ENCODE peak calls at places on chromosomes 2 and 18, in four cellular contexts. T is lower leg skin; V is NCI-H1417 treated with DMSO at 0.1 percent for 48 hours; Z is activated CD8-positive, alpha-beta T cell treated with anti-CD3 and anti-CD28 coated beads for 36 hours. X is an unnamed sample.

GRCh38 chr2:69549421-69549820 is 94.1 kb downstream of the AAK1 start:
- DNase-seq in T (no peak), V (no peak), Z (no peak), X (no peak)

GRCh38 chr2:136230471-136230870 is 112.5 kb upstream of the CXCR4 start:
- DNase-seq in T (no peak), V (no peak), Z (no peak), X (no peak)

GRCh38 chr18:25102657-25103056 is 249.3 kb downstream of the ZNF521 start:
- DNase-seq in T (no peak), V (no peak), Z (no peak), X (no peak)

GRCh38 chr2:231452799-231453508 is 11.3 kb downstream of the NCL start:
- DNase-seq in T (no peak), V (no peak), Z (peak), X (no peak)

GRCh38 chr2:28507806-28508764 is 12.2 kb downstream of the PLB1 start:
- DNase-seq in T (peak), V (no peak), Z (peak), X (no peak)

GRCh38 chr2:86017901-86018896 is 87.5 kb downstream of the POLR1A start:
- DNase-seq in T (no peak), V (no peak), Z (no peak), X (no peak)

GRCh38 chr2:238551091-238551490 is 124.4 kb downstream of the ASB1 start:
- DNase-seq in T (no peak), V (no peak), Z (no peak), X (no peak)

GRCh38 chr2:227625420-227625819 is 8.1 kb downstream of the SCYGR4 start:
- DNase-seq in T (no peak), V (no peak), Z (no peak), X (no peak)

GRCh38 chr2:145066795-145067194 is 546.9 kb upstream of the ZEB2 start:
- DNase-seq in T (peak), V (no peak), Z (no peak), X (no peak)

GRCh38 chr18:56083097-56083865 is 495.3 kb upstream of the TCF4 start:
- DNase-seq in T (no peak), V (no peak), Z (no peak), X (no peak)

GRCh38 chr2:109528811-109529501 is 84.8 kb downstream of the SEPTIN10 start:
- DNase-seq in T (no peak), V (no peak), Z (no peak), X (no peak)

GRCh38 chr2:72157871-72158771 is 10.5 kb upstream of the CYP26B1 start:
- DNase-seq in T (no peak), V (no peak), Z (no peak), X (no peak)

GRCh38 chr2:32369222-32369621 is 12.4 kb downstream of the BIRC6 start:
- DNase-seq in T (no peak), V (no peak), Z (no peak), X (no peak)

GRCh38 chr18:79958981-79959380 is 5.5 kb upstream of the HSBP1L1 start:
- DNase-seq in T (no peak), V (no peak), Z (no peak), X (no peak)

GRCh38 chr2:4445821-4446220 is 742.4 kb downstream of the DCDC2C start:
- DNase-seq in T (no peak), V (no peak), Z (no peak), X (no peak)

GRCh38 chr18:62759704-62760402 is 44.5 kb downstream of the PHLPP1 start:
- DNase-seq in T (no peak), V (no peak), Z (no peak), X (no peak)

GRCh38 chr18:30682667-30683066 is 359.9 kb downstream of the DSC3 start:
- DNase-seq in T (no peak), V (no peak), Z (no peak), X (no peak)

GRCh38 chr2:39737661-39738060 is 41.4 kb downstream of the THUMPD2 start:
- DNase-seq in T (no peak), V (no peak), Z (no peak), X (no peak)

GRCh38 chr18:69936191-69936558 is 11.5 kb downstream of the CD226 start:
- DNase-seq in T (no peak), V (no peak), Z (no peak), X (no peak)

GRCh38 chr2:233449921-233450853 is 95.9 kb downstream of the DGKD start:
- DNase-seq in T (no peak), V (no peak), Z (no peak), X (no peak)

GRCh38 chr2:216633616-216634316 is 546 bp downstream of the IGFBP2 start:
- DNase-seq in T (no peak), V (no peak), Z (no peak), X (no peak)

GRCh38 chr2:64487256-64488049 is 33.5 kb downstream of the LGALSL start:
- DNase-seq in T (no peak), V (no peak), Z (no peak), X (no peak)

GRCh38 chr2:144747571-144747970 is 227.7 kb upstream of the ZEB2 start:
- DNase-seq in T (no peak), V (no peak), Z (no peak), X (no peak)

GRCh38 chr18:48894799-48895346 is 55.9 kb downstream of the SMAD7 start:
- DNase-seq in T (no peak), V (no peak), Z (no peak), X (no peak)

GRCh38 chr2:677056-677949 is at the start of gene TMEM18:
- DNase-seq in T (peak), V (peak), Z (peak), X (peak)

GRCh38 chr2:5409925-5410360 is 282.2 kb upstream of the SOX11 start:
- DNase-seq in T (no peak), V (peak), Z (no peak), X (no peak)

GRCh38 chr2:98084869-98085238 is 2.1 kb upstream of the VWA3B start:
- DNase-seq in T (no peak), V (no peak), Z (no peak), X (no peak)

GRCh38 chr2:10185755-10186154 is 63.2 kb downstream of the RRM2 start:
- DNase-seq in T (no peak), V (no peak), Z (no peak), X (no peak)

GRCh38 chr18:41484069-41484468 is 471.0 kb upstream of the PIK3C3 start:
- DNase-seq in T (no peak), V (peak), Z (no peak), X (no peak)

GRCh38 chr2:217825469-217826235 is 177.1 kb downstream of the TNS1 start:
- DNase-seq in T (no peak), V (no peak), Z (no peak), X (no peak)

GRCh38 chr2:201158111-201158929 is 24.6 kb upstream of the CASP10 start:
- DNase-seq in T (peak), V (no peak), Z (peak), X (peak)

GRCh38 chr2:172339431-172340010 is 87.9 kb upstream of the ITGA6 start:
- DNase-seq in T (no peak), V (no peak), Z (peak), X (no peak)